ENCODE peak calls at places on chromosomes 16 and 17, in seven cellular contexts. G is neuronal stem cell, B is mesendoderm, W is mesenchymal stem cell, O is IMR-90, R is H1, Y is trophoblast cell. I is an unnamed sample.

GRCh38 chr17:48728232-48729231 is at the start of gene HOXB13:
- DNase-seq in O (peak; percentile 39), Y (peak; percentile 53), W (peak; percentile 85), B (peak; percentile 68), G (no peak), R (no peak), I (peak; percentile 81)

GRCh38 chr17:43917348-43918025 is 10.2 kb upstream of the MPP2 start:
- DNase-seq in Y (peak; percentile 54), R (peak; percentile 84), O (peak; percentile 10), W (peak; percentile 26), G (no peak), B (peak; percentile 77), I (peak; percentile 87)

GRCh38 chr16:69145658-69146057 is 13.2 kb downstream of the UTP4 start:
- DNase-seq in G (no peak), Y (peak; percentile 74), R (no peak), B (no peak), O (peak; percentile 17), W (no peak), I (no peak)

GRCh38 chr17:78925234-78925633 is at the start of gene TIMP2:
- DNase-seq in B (peak; percentile 89), G (peak; percentile 81), O (peak; percentile 83), Y (peak; percentile 92), W (peak; percentile 86), R (peak; percentile 87), I (peak; percentile 92)

GRCh38 chr16:63983401-63983800 is 1138.5 kb downstream of the CDH11 start:
- DNase-seq in Y (peak; percentile 8), G (no peak), W (no peak), O (no peak), R (no peak), B (peak; percentile 58), I (no peak)

GRCh38 chr17:57436565-57436964 is 180.2 kb downstream of the MSI2 start:
- DNase-seq in O (no peak), W (no peak), R (no peak), G (no peak), Y (no peak), B (no peak), I (no peak)

GRCh38 chr16:22352726-22353125 is 21.7 kb downstream of the CDR2 start:
- DNase-seq in B (peak; percentile 78), O (no peak), W (no peak), G (no peak), R (no peak), Y (peak; percentile 64), I (no peak)

GRCh38 chr17:19372004-19372365 is 6.3 kb upstream of the MAPK7 start:
- DNase-seq in R (no peak), O (no peak), W (no peak), G (no peak), Y (no peak), B (no peak), I (no peak)

GRCh38 chr17:50060951-50061712 is 5.2 kb downstream of the ITGA3 start:
- DNase-seq in R (no peak), B (no peak), Y (no peak), W (peak; percentile 61), O (peak; percentile 75), G (no peak), I (no peak)

GRCh38 chr17:57338257-57338919 is 82.1 kb downstream of the MSI2 start:
- DNase-seq in B (peak; percentile 10), O (no peak), R (no peak), W (no peak), G (no peak), Y (no peak), I (no peak)

GRCh38 chr17:48756816-48757215 is 28.3 kb upstream of the HOXB13 start:
- DNase-seq in W (no peak), R (no peak), B (no peak), Y (no peak), O (no peak), G (no peak), I (no peak)

GRCh38 chr17:38879878-38880727 is 10.2 kb downstream of the LASP1 start:
- DNase-seq in R (peak; percentile 79), G (no peak), Y (no peak), W (peak; percentile 66), O (peak; percentile 83), B (peak; percentile 99), I (peak; percentile 96)

GRCh38 chr16:1123525-1124230 is 27.6 kb upstream of the C1QTNF8 start:
- DNase-seq in W (no peak), R (no peak), O (no peak), Y (no peak), G (no peak), B (no peak), I (no peak)

GRCh38 chr17:59716427-59716826 is 9.0 kb downstream of the VMP1 start:
- DNase-seq in W (no peak), R (no peak), B (no peak), G (no peak), Y (no peak), O (no peak), I (no peak)

GRCh38 chr16:89188064-89188441 is 12.3 kb downstream of the SLC22A31 start:
- DNase-seq in G (no peak), R (no peak), W (no peak), Y (no peak), O (no peak), B (no peak), I (no peak)

GRCh38 chr17:13597723-13598347 is 3.9 kb downstream of the HS3ST3A1 start:
- DNase-seq in W (peak; percentile 65), B (peak; percentile 73), O (peak; percentile 64), R (no peak), G (no peak), Y (peak; percentile 65), I (no peak)

GRCh38 chr17:76644995-76645394 is 1.4 kb upstream of the ST6GALNAC1 start:
- DNase-seq in O (no peak), R (no peak), Y (no peak), W (no peak), G (no peak), B (no peak), I (no peak)

GRCh38 chr17:50123649-50124349 is 6.2 kb downstream of the SAMD14 start:
- DNase-seq in R (no peak), Y (no peak), G (no peak), B (peak; percentile 72), W (peak; percentile 47), O (peak; percentile 46), I (peak; percentile 70)

GRCh38 chr16:58814348-58814801 is 80.3 kb upstream of the GOT2 start:
- DNase-seq in Y (peak; percentile 55), W (peak; percentile 37), G (peak; percentile 54), R (peak; percentile 65), O (peak; percentile 30), B (peak; percentile 51), I (peak; percentile 52)

GRCh38 chr16:14194706-14195105 is 123.6 kb downstream of the MRTFB start:
- DNase-seq in O (no peak), G (no peak), W (no peak), R (no peak), Y (no peak), B (no peak), I (no peak)

GRCh38 chr17:32124985-32125847 is 17.1 kb upstream of the RHOT1 start:
- DNase-seq in B (no peak), G (no peak), Y (no peak), R (no peak), W (no peak), O (no peak), I (no peak)

GRCh38 chr17:42133461-42134041 is 10.9 kb downstream of the HSPB9 start:
- DNase-seq in Y (no peak), G (no peak), B (no peak), R (no peak), W (no peak), O (no peak), I (no peak)

GRCh38 chr17:49926886-49927285 is 42.1 kb upstream of the DLX4 start:
- DNase-seq in G (no peak), W (no peak), Y (no peak), R (no peak), O (no peak), B (no peak), I (no peak)

GRCh38 chr16:75105306-75106061 is 11.1 kb downstream of the LDHD start:
- DNase-seq in G (no peak), Y (no peak), O (peak; percentile 37), W (peak; percentile 69), B (no peak), R (no peak), I (peak; percentile 24)

GRCh38 chr16:67430504-67431076 is 331 bp upstream of the HSD11B2 start:
- DNase-seq in Y (peak; percentile 39), B (no peak), R (peak; percentile 77), W (no peak), G (peak; percentile 18), O (no peak), I (no peak)

GRCh38 chr17:77834170-77835115 is 124.1 kb upstream of the TNRC6C start:
- DNase-seq in Y (peak; percentile 78), O (peak; percentile 86), W (peak; percentile 84), G (no peak), R (no peak), B (peak; percentile 94), I (peak; percentile 84)

DNA sequence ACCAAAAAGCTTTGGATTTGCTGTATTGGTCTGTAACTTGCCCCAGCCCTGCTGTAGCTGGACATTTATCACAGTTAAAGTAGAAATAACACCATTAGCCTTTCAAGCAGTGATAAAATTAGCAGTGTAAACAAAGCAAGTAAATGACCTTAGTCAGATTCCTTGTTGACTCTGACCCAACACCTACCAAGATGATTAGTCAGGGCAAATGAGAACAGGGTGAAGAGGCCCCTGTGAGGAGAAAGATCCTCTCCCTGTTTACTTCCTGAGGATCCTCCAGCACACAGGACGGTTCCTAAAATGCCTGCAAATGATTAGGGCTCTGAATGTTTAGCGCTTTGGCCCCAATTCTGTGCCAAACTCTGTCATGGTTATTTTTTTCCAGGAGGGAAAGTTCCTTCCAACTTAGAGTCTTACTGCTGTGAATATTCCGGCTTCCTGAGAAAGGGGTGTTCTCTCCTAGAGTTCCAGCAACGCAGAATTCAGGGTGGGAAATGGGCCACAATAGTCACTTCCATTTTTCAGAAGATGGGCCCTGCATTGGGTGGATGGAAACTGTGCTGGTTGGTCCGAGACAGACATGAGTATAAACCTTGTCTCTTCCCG is 259.0 kb upstream of the MYOCD start:
- DNase-seq in Y (no peak), W (peak; percentile 45), B (peak; percentile 69), O (peak; percentile 18), R (no peak), G (no peak), I (no peak)
- H3K27ac ChIP-seq in Y (no peak overlapping the region), W (no peak overlapping the region), B (no peak overlapping the region), O (no peak overlapping the region), R (no peak overlapping the region), G (no peak overlapping the region), I (no peak overlapping the region)

GRCh38 chr16:70378869-70379493 is 32.3 kb downstream of the DDX19A start:
- DNase-seq in R (no peak), B (no peak), Y (no peak), G (no peak), W (no peak), O (no peak), I (no peak)
- H3K9ac ChIP-seq in R (no peak overlapping the region), B (no peak overlapping the region), Y (no peak overlapping the region), G (no peak overlapping the region), W (no peak overlapping the region), O (no peak overlapping the region), I (no peak overlapping the region)

DNA sequence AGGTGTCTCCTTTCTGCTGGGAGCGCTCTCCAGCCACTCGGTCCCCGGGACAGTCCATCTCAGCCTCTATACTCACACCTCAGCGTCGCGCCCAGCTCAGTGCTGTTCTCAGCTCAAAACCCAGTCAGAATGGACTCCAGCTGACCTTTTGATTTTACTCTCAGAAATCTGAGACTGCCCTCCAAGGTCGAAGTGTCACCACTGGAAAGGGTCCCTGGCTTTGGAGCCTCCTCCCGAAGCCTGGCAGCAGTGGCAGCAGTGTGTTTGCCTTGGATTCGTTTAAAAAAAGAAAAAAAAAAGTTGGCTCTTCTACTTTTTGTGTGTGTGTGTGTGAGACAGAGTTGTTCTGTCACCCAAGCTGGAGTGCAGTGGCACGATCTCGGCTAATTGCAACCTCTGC is 10.4 kb downstream of the KLHL36 start:
- DNase-seq in O (no peak), R (no peak), W (no peak), Y (no peak), G (no peak), B (no peak), I (no peak)
- H2BK5ac ChIP-seq in O (no peak overlapping the region), R (no peak overlapping the region), W (no peak overlapping the region), Y (no peak overlapping the region), G (no peak overlapping the region), B (no peak overlapping the region), I (no peak overlapping the region)

GRCh38 chr16:24737391-24737871 is 8.0 kb downstream of the TNRC6A start:
- DNase-seq in W (peak; percentile 25), G (no peak), R (no peak), O (peak; percentile 70), Y (peak; percentile 26), B (no peak), I (no peak)
- H3K27ac ChIP-seq in W (peak overlapping the region; percentile 48), G (no peak overlapping the region), R (no peak overlapping the region), O (peak overlapping the region; percentile 93), Y (no peak overlapping the region), B (no peak overlapping the region), I (no peak overlapping the region)